ENCODE peak calls at places on chromosomes 2 and 18, in nine cellular contexts. One of them, this sample, is unnamed. For H3K4me1, the result is how much of the 10 kb centered on the place peaks cover.

GRCh38 chr2:160207804-160208661 is 8.0 kb upstream of the ITGB6 start:
- DNase-seq in vagina: no peak
- DNase-seq in adipocyte: peak
- DNase-seq in heart right ventricle: peak
- DNase-seq in Panc1: peak
- DNase-seq in HepG2: peak
- DNase-seq in MM.1S: no peak
- DNase-seq in psoas muscle: peak
- DNase-seq in lung: peak
- DNase-seq in this sample: peak

GRCh38 chr2:104853926-104854506 is at the start of gene POU3F3:
- DNase-seq in adipocyte: no peak
- DNase-seq in MM.1S: no peak
- DNase-seq in Panc1: no peak
- DNase-seq in lung: peak
- DNase-seq in HepG2: no peak
- DNase-seq in heart right ventricle: peak
- DNase-seq in psoas muscle: peak
- DNase-seq in vagina: no peak
- DNase-seq in this sample: peak

GRCh38 chr2:150522269-150522668 is 34.8 kb upstream of the RND3 start:
- DNase-seq in MM.1S: no peak
- DNase-seq in lung: no peak
- DNase-seq in vagina: no peak
- DNase-seq in psoas muscle: no peak
- DNase-seq in HepG2: no peak
- DNase-seq in adipocyte: no peak
- DNase-seq in Panc1: no peak
- DNase-seq in heart right ventricle: no peak
- DNase-seq in this sample: no peak

GRCh38 chr2:172877826-172878225 is 142.2 kb downstream of the RAPGEF4 start:
- DNase-seq in adipocyte: peak
- DNase-seq in MM.1S: no peak
- DNase-seq in lung: no peak
- DNase-seq in heart right ventricle: no peak
- DNase-seq in Panc1: no peak
- DNase-seq in HepG2: no peak
- DNase-seq in vagina: no peak
- DNase-seq in psoas muscle: no peak
- DNase-seq in this sample: no peak

GRCh38 chr2:86442642-86443005 is 1.5 kb downstream of the KDM3A start:
- DNase-seq in HepG2: peak
- DNase-seq in vagina: peak
- DNase-seq in heart right ventricle: peak
- DNase-seq in adipocyte: peak
- DNase-seq in lung: peak
- DNase-seq in psoas muscle: peak
- DNase-seq in Panc1: peak
- DNase-seq in MM.1S: peak
- DNase-seq in this sample: peak

GRCh38 chr18:33830210-33830609 is 252.2 kb downstream of the ASXL3 start:
- DNase-seq in lung: no peak
- DNase-seq in adipocyte: no peak
- DNase-seq in psoas muscle: no peak
- DNase-seq in vagina: no peak
- DNase-seq in Panc1: no peak
- DNase-seq in MM.1S: no peak
- DNase-seq in HepG2: no peak
- DNase-seq in heart right ventricle: no peak
- DNase-seq in this sample: no peak

GRCh38 chr18:75063196-75063595 is 145.7 kb downstream of the PTGR3 start:
- DNase-seq in lung: no peak
- DNase-seq in MM.1S: no peak
- DNase-seq in heart right ventricle: no peak
- DNase-seq in Panc1: no peak
- DNase-seq in vagina: no peak
- DNase-seq in adipocyte: no peak
- DNase-seq in psoas muscle: no peak
- DNase-seq in HepG2: no peak
- DNase-seq in this sample: no peak

GRCh38 chr2:36889782-36890181 is 76.6 kb downstream of the STRN start:
- DNase-seq in MM.1S: no peak
- DNase-seq in vagina: no peak
- DNase-seq in Panc1: peak
- DNase-seq in psoas muscle: no peak
- DNase-seq in adipocyte: peak
- DNase-seq in heart right ventricle: no peak
- DNase-seq in lung: no peak
- DNase-seq in HepG2: peak
- DNase-seq in this sample: no peak

GRCh38 chr2:1740714-1741584 is 3.4 kb downstream of the PXDN start:
- DNase-seq in HepG2: no peak
- DNase-seq in MM.1S: no peak
- DNase-seq in adipocyte: no peak
- DNase-seq in vagina: peak
- DNase-seq in heart right ventricle: no peak
- DNase-seq in Panc1: no peak
- DNase-seq in lung: peak
- DNase-seq in psoas muscle: no peak
- DNase-seq in this sample: no peak

GRCh38 chr2:1742300-1742679 is 2.0 kb downstream of the PXDN start:
- DNase-seq in adipocyte: no peak
- DNase-seq in psoas muscle: no peak
- DNase-seq in Panc1: no peak
- DNase-seq in heart right ventricle: no peak
- DNase-seq in MM.1S: no peak
- DNase-seq in HepG2: no peak
- DNase-seq in vagina: no peak
- DNase-seq in lung: peak
- DNase-seq in this sample: no peak

GRCh38 chr2:1739961-1740713 is 4.2 kb downstream of the PXDN start:
- DNase-seq in lung: no peak
- DNase-seq in heart right ventricle: no peak
- DNase-seq in vagina: peak
- DNase-seq in psoas muscle: no peak
- DNase-seq in adipocyte: no peak
- DNase-seq in HepG2: no peak
- DNase-seq in Panc1: no peak
- DNase-seq in MM.1S: no peak
- DNase-seq in this sample: no peak

GRCh38 chr2:1742680-1743395 is 1.5 kb downstream of the PXDN start:
- DNase-seq in MM.1S: no peak
- DNase-seq in HepG2: no peak
- DNase-seq in psoas muscle: peak
- DNase-seq in Panc1: no peak
- DNase-seq in lung: peak
- DNase-seq in heart right ventricle: peak
- DNase-seq in vagina: peak
- DNase-seq in adipocyte: peak
- DNase-seq in this sample: no peak

GRCh38 chr2:1741851-1742250 is 2.5 kb downstream of the PXDN start:
- DNase-seq in HepG2: no peak
- DNase-seq in vagina: peak
- DNase-seq in adipocyte: no peak
- DNase-seq in lung: peak
- DNase-seq in Panc1: no peak
- DNase-seq in MM.1S: no peak
- DNase-seq in heart right ventricle: no peak
- DNase-seq in psoas muscle: no peak
- DNase-seq in this sample: no peak
- H3K4me1 ChIP-seq in HepG2: under half
- H3K4me1 ChIP-seq in vagina: under half
- H3K4me1 ChIP-seq in adipocyte: half or more
- H3K4me1 ChIP-seq in lung: under half
- H3K4me1 ChIP-seq in Panc1: under half
- H3K4me1 ChIP-seq in MM.1S: under half
- H3K4me1 ChIP-seq in heart right ventricle: half or more
- H3K4me1 ChIP-seq in psoas muscle: under half
- H3K4me1 ChIP-seq in this sample: under half

GRCh38 chr2:60890393-60890707 is 9.0 kb downstream of the REL start:
- DNase-seq in Panc1: no peak
- DNase-seq in vagina: no peak
- DNase-seq in MM.1S: no peak
- DNase-seq in psoas muscle: no peak
- DNase-seq in heart right ventricle: no peak
- DNase-seq in adipocyte: no peak
- DNase-seq in lung: no peak
- DNase-seq in HepG2: no peak
- DNase-seq in this sample: no peak
- H3K4me1 ChIP-seq in Panc1: under half
- H3K4me1 ChIP-seq in vagina: under half
- H3K4me1 ChIP-seq in MM.1S: under half
- H3K4me1 ChIP-seq in psoas muscle: under half
- H3K4me1 ChIP-seq in heart right ventricle: under half
- H3K4me1 ChIP-seq in adipocyte: under half
- H3K4me1 ChIP-seq in lung: under half
- H3K4me1 ChIP-seq in HepG2: under half
- H3K4me1 ChIP-seq in this sample: under half

DNA sequence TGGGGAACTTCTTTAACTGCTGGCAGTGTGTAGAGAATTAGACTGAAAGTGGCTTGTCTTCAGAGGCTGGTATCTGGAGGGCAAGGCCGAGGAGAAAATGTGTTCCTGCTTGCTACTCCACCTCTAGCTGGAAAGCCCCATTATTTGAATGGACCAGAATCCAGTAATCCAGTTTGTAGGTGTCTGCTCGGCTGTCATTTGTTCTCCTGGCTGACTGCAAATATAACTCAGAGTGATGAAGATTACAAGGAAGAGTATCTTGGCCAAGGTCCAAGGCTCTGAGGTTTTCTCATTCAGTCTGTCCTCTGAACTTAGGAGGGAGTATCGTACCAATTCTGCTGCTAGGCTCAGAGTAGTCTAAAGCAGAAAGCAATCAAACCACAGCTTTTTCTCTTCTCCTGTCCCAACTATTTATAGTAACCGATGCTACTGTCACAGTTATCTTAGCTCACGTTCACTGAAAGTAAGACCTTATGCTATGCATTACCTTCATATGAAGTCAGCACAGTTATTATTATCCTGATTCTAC is 228.6 kb downstream of the SETBP1 start:
- DNase-seq in vagina: no peak
- DNase-seq in heart right ventricle: peak
- DNase-seq in adipocyte: no peak
- DNase-seq in HepG2: no peak
- DNase-seq in lung: no peak
- DNase-seq in MM.1S: peak
- DNase-seq in Panc1: no peak
- DNase-seq in psoas muscle: no peak
- DNase-seq in this sample: no peak
- H3K4me1 ChIP-seq in vagina: under half
- H3K4me1 ChIP-seq in heart right ventricle: under half
- H3K4me1 ChIP-seq in adipocyte: under half
- H3K4me1 ChIP-seq in HepG2: under half
- H3K4me1 ChIP-seq in lung: under half
- H3K4me1 ChIP-seq in MM.1S: half or more
- H3K4me1 ChIP-seq in Panc1: under half
- H3K4me1 ChIP-seq in psoas muscle: under half
- H3K4me1 ChIP-seq in this sample: under half

DNA sequence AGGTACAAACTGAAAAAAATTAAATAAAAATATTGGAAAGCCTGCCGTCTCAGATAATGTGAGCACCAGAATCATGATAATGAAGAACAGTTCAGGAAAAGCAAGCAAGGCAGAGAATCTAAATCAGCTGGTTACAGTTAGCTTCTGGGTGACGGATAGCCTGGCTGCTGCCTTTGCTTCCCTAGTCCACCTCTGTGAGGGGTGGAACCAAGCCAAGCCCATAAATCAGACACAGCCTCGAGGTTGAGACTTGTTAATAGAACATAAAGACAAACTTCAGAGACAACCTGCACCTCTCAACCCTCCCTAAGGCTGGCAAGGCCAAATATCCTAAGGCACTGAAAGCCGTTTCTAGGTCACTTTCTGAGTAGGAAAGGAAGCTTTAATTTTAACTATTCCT is 334.7 kb upstream of the SLC39A10 start:
- DNase-seq in Panc1: no peak
- DNase-seq in lung: no peak
- DNase-seq in HepG2: no peak
- DNase-seq in MM.1S: no peak
- DNase-seq in psoas muscle: no peak
- DNase-seq in vagina: no peak
- DNase-seq in adipocyte: no peak
- DNase-seq in heart right ventricle: no peak
- DNase-seq in this sample: no peak
- H3K4me1 ChIP-seq in Panc1: under half
- H3K4me1 ChIP-seq in lung: under half
- H3K4me1 ChIP-seq in HepG2: under half
- H3K4me1 ChIP-seq in MM.1S: under half
- H3K4me1 ChIP-seq in psoas muscle: under half
- H3K4me1 ChIP-seq in vagina: under half
- H3K4me1 ChIP-seq in adipocyte: under half
- H3K4me1 ChIP-seq in heart right ventricle: under half
- H3K4me1 ChIP-seq in this sample: under half